ENCODE peak calls at places on chromosomes 6 and 20, in five cellular contexts. Q, F, Z, N and G are unnamed samples.

GRCh38 chr6:8494730-8495129 is 59.4 kb upstream of the SLC35B3 start:
- DNase-seq in Q (no peak), F (no peak), Z (no peak), N (no peak), G (no peak)

GRCh38 chr6:84906514-84906913 is 142.1 kb upstream of the TBX18 start:
- DNase-seq in Q (no peak), F (no peak), Z (no peak), N (no peak), G (no peak)

GRCh38 chr6:31008165-31008564 is 2.1 kb upstream of the MUC22 start:
- DNase-seq in Q (no peak), F (no peak), Z (no peak), N (no peak), G (no peak)

GRCh38 chr6:27297857-27298730 is 14.0 kb downstream of the POM121L2 start:
- DNase-seq in Q (peak; percentile 70), F (no peak), Z (peak; percentile 42), N (peak; percentile 89), G (no peak)

GRCh38 chr20:63165538-63166422 is 50.2 kb downstream of the YTHDF1 start:
- DNase-seq in Q (no peak), F (no peak), Z (no peak), N (no peak), G (peak; percentile 30)

GRCh38 chr6:46528956-46529750 is 37.9 kb upstream of the RCAN2 start:
- DNase-seq in Q (no peak), F (no peak), Z (no peak), N (no peak), G (no peak)

GRCh38 chr20:54284928-54285704 is 77.2 kb downstream of the PFDN4 start:
- DNase-seq in Q (peak; percentile 35), F (no peak), Z (no peak), N (no peak), G (no peak)

GRCh38 chr6:169075211-169075621 is 178.4 kb downstream of the THBS2 start:
- DNase-seq in Q (no peak), F (no peak), Z (no peak), N (no peak), G (no peak)

GRCh38 chr6:148367418-148368024 is 24.9 kb downstream of the SASH1 start:
- DNase-seq in Q (no peak), F (peak; percentile 72), Z (no peak), N (no peak), G (no peak)

GRCh38 chr20:25517124-25517523 is 68.2 kb downstream of the NINL start:
- DNase-seq in Q (no peak), F (no peak), Z (no peak), N (no peak), G (no peak)

GRCh38 chr6:116283191-116283590 is 3.5 kb upstream of the TSPYL1 start:
- DNase-seq in Q (no peak), F (no peak), Z (no peak), N (no peak), G (no peak)

GRCh38 chr20:34562643-34563042 is 4.1 kb downstream of the MAP1LC3A start:
- DNase-seq in Q (no peak), F (no peak), Z (peak; percentile 31), N (peak; percentile 56), G (no peak)

GRCh38 chr20:58086763-58087566 is 141.5 kb downstream of the ANKRD60 start:
- DNase-seq in Q (peak; percentile 16), F (no peak), Z (peak; percentile 51), N (peak; percentile 67), G (no peak)

GRCh38 chr6:126788961-126789365 is 329.5 kb upstream of the RSPO3 start:
- DNase-seq in Q (no peak), F (no peak), Z (no peak), N (no peak), G (no peak)

GRCh38 chr6:136587527-136587926 is 37.3 kb upstream of the MAP7 start:
- DNase-seq in Q (no peak), F (no peak), Z (no peak), N (no peak), G (no peak)

GRCh38 chr20:37350655-37351574 is 5.0 kb downstream of the SRC start:
- DNase-seq in Q (no peak), F (no peak), Z (no peak), N (no peak), G (no peak)

GRCh38 chr20:10466325-10466724 is 31.2 kb downstream of the SLX4IP start:
- DNase-seq in Q (no peak), F (no peak), Z (no peak), N (no peak), G (no peak)

GRCh38 chr6:53734473-53735299 is 60.1 kb upstream of the LRRC1 start:
- DNase-seq in Q (peak; percentile 92), F (no peak), Z (peak; percentile 31), N (peak; percentile 78), G (no peak)

GRCh38 chr6:5379647-5380242 is 118.4 kb downstream of the FARS2 start:
- DNase-seq in Q (peak; percentile 24), F (no peak), Z (peak; percentile 71), N (peak; percentile 64), G (no peak)

GRCh38 chr20:11993886-11994466 is 76.3 kb downstream of the BTBD3 start:
- DNase-seq in Q (no peak), F (no peak), Z (no peak), N (no peak), G (no peak)

GRCh38 chr20:33370296-33370695 is 31.0 kb downstream of the CDK5RAP1 start:
- DNase-seq in Q (no peak), F (no peak), Z (no peak), N (no peak), G (no peak)

GRCh38 chr20:20552076-20552475 is 160.4 kb downstream of the RALGAPA2 start:
- DNase-seq in Q (no peak), F (no peak), Z (no peak), N (no peak), G (no peak)

GRCh38 chr20:20096421-20096820 is 44.1 kb downstream of the CFAP61 start:
- DNase-seq in Q (no peak), F (no peak), Z (no peak), N (no peak), G (no peak)

GRCh38 chr20:9172908-9173307 is 104.0 kb downstream of the PLCB4 start:
- DNase-seq in Q (no peak), F (no peak), Z (no peak), N (no peak), G (no peak)

GRCh38 chr6:13724174-13724573 is 12.5 kb upstream of the RANBP9 start:
- DNase-seq in Q (peak; percentile 85), F (no peak), Z (no peak), N (no peak), G (no peak)

GRCh38 chr6:166853371-166854325 is 102.7 kb downstream of the RNASET2 start:
- DNase-seq in Q (no peak), F (no peak), Z (no peak), N (no peak), G (no peak)

GRCh38 chr20:29740601-29740950 is 1516.9 kb upstream of the DEFB115 start:
- DNase-seq in Q (no peak), F (no peak), Z (no peak), N (no peak), G (no peak)

GRCh38 chr20:61752576-61752975 is 313.1 kb downstream of the TAF4 start:
- DNase-seq in Q (no peak), F (no peak), Z (no peak), N (no peak), G (no peak)
- TF ChIP-seq POLR2A in Q (no peak), F (no peak), Z (no peak), N (no peak), G (no peak)

GRCh38 chr6:41425511-41425910 is 90.1 kb downstream of the NCR2 start:
- DNase-seq in Q (no peak), F (no peak), Z (no peak), N (no peak), G (no peak)
- H3K27me3 ChIP-seq in Q (no peaks in the 10 kb centered on the region), F (no peaks in the 10 kb centered on the region), Z (peaks cover 55% of the 10 kb centered on the region), N (peaks cover 24% of the 10 kb centered on the region), G (no peaks in the 10 kb centered on the region)

DNA sequence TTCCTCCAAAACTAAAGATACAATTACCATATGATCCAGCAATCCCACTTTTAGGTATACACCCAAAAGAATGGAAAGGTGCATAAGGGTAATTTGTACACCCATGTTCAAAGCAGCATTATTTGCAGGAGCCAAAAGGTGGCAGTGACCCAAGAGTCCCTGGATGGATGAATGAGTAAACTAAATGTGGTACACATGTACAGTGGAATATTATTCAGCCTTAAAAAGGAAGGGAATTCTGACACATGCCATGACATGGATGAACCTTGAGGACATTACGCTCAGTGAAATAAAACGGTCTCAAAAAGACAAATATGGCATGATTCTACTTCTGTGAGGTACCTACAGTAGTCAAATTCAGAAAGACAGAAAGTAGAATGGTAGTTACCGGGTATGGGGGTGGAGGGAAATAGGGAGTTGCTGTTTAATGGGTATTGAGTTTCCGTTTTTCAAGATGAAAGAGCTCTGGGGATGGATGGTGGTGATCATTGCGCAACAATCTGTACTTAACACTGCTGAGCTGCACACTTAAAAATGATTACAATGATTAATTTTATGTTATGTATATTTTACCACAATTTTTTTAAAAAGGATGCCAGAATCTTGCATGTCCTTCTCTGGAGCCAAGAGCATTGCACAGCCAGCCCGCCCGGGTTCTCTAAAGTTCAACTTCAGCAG is 518.9 kb upstream of the JARID2 start:
- DNase-seq in Q (no peak), F (no peak), Z (no peak), N (no peak), G (no peak)
- TF ChIP-seq POLR2AphosphoS5 in Q (no peak), F (no peak), Z (no peak), N (no peak), G (no peak)

DNA sequence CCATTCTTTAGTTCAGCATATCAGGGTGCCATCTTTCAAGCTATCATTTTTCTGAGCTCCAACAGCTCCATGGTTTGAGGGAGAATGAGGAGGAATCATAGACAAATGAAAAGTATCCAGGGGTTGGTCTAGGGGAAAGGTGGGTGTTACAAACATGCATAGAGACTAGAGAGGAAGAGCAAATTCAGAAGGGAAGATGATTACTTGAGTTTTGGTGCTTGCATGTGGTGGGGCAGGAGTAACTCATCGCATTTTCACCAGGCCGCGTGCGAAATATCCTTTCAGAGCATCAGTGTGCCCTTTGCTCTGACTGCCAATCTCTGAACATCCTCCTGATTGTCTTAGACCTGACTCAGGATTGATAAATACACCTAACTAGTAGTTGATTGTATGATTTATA is 7.7 kb upstream of the BICRAL start:
- DNase-seq in Q (no peak), F (no peak), Z (no peak), N (no peak), G (no peak)
- TF ChIP-seq POLR2A in Q (no peak), F (no peak), Z (no peak), N (no peak), G (no peak)